ENCODE peak calls at places on chromosome 9, in eight cellular contexts. Z is mesothelial cell of epicardium; O is NCI-H774; V is AML-193; X is stimulated activated CD8-positive, alpha-beta memory T cell treated with anti-CD3 and anti-CD28 coated beads, Interleukin-7, amount 100 ng/mL, for 4 hours; E is hippocampal formation; I is KBM-7; M is NCI-H460. G is an unnamed sample.

GRCh38 chr9:120393386-120394057 is 186.4 kb downstream of the CDK5RAP2 start:
- DNase-seq in Z (no peak), O (no peak), V (no peak), X (no peak), E (no peak), I (no peak), M (no peak), G (no peak)

GRCh38 chr9:135414293-135414692 is 65.3 kb upstream of the PPP1R26 start:
- DNase-seq in Z (no peak), O (no peak), V (no peak), X (no peak), E (no peak), I (no peak), M (no peak), G (no peak)

GRCh38 chr9:112604790-112605189 is 113.1 kb downstream of the INIP start:
- DNase-seq in Z (no peak), O (no peak), V (no peak), X (no peak), E (no peak), I (no peak), M (no peak), G (no peak)

GRCh38 chr9:137070906-137071275 is 534 bp upstream of the SAPCD2 start:
- DNase-seq in Z (no peak), O (no peak), V (no peak), X (no peak), E (peak; percentile 91), I (no peak), M (no peak), G (peak; percentile 84)

GRCh38 chr9:89922099-89922498 is 317.3 kb downstream of the GADD45G start:
- DNase-seq in Z (no peak), O (no peak), V (no peak), X (no peak), E (no peak), I (no peak), M (no peak), G (peak; percentile 32)

GRCh38 chr9:91775011-91775707 is 174.9 kb downstream of the ROR2 start:
- DNase-seq in Z (peak; percentile 87), O (peak; percentile 20), V (no peak), X (peak; percentile 33), E (no peak), I (peak; percentile 74), M (peak; percentile 62), G (peak; percentile 69)

GRCh38 chr9:14769235-14769580 is 46.7 kb upstream of the CER1 start:
- DNase-seq in Z (no peak), O (peak; percentile 29), V (peak; percentile 4), X (no peak), E (no peak), I (peak; percentile 35), M (peak; percentile 33), G (peak; percentile 29)

GRCh38 chr9:129752915-129753724 is at the start of gene PTGES:
- DNase-seq in Z (peak; percentile 84), O (peak; percentile 14), V (no peak), X (peak; percentile 52), E (peak; percentile 9), I (peak; percentile 44), M (peak; percentile 81), G (peak; percentile 86)

GRCh38 chr9:69876981-69877380 is 56.4 kb downstream of the CFAP95 start:
- DNase-seq in Z (no peak), O (no peak), V (no peak), X (no peak), E (no peak), I (no peak), M (no peak), G (no peak)